ENCODE peak calls at places on chromosomes 1 and 21, in five cellular contexts. One of them, this sample, is unnamed.

GRCh38 chr1:201275266-201275666 is 8.0 kb upstream of the PKP1 start:
- DNase-seq in CD4-positive, alpha-beta T cell: no peak
- DNase-seq in uterus: no peak
- DNase-seq in heart left ventricle: peak; percentile 73
- DNase-seq in ovary: no peak
- DNase-seq in this sample: peak; percentile 97

GRCh38 chr1:215263636-215264035 is 181.1 kb downstream of the KCNK2 start:
- DNase-seq in CD4-positive, alpha-beta T cell: no peak
- DNase-seq in uterus: no peak
- DNase-seq in heart left ventricle: no peak
- DNase-seq in ovary: no peak
- DNase-seq in this sample: peak; percentile 14

GRCh38 chr1:39671793-39672550 is at the start of gene NT5C1A:
- DNase-seq in CD4-positive, alpha-beta T cell: peak; percentile 17
- DNase-seq in uterus: no peak
- DNase-seq in heart left ventricle: peak; percentile 70
- DNase-seq in ovary: no peak
- DNase-seq in this sample: no peak

GRCh38 chr21:44549525-44550211 is 1.6 kb downstream of the KRTAP10-2 start:
- DNase-seq in CD4-positive, alpha-beta T cell: no peak
- DNase-seq in uterus: no peak
- DNase-seq in heart left ventricle: no peak
- DNase-seq in ovary: no peak
- DNase-seq in this sample: no peak

GRCh38 chr1:211952299-211952698 is 83.1 kb downstream of the INTS7 start:
- DNase-seq in CD4-positive, alpha-beta T cell: no peak
- DNase-seq in uterus: no peak
- DNase-seq in heart left ventricle: no peak
- DNase-seq in ovary: no peak
- DNase-seq in this sample: no peak

GRCh38 chr1:171655215-171656116 is 3.0 kb upstream of the MYOC start:
- DNase-seq in CD4-positive, alpha-beta T cell: peak; percentile 56
- DNase-seq in uterus: peak; percentile 75
- DNase-seq in heart left ventricle: peak; percentile 86
- DNase-seq in ovary: peak; percentile 74
- DNase-seq in this sample: no peak

GRCh38 chr1:227379555-227379892 is 61.2 kb upstream of the CDC42BPA start:
- DNase-seq in CD4-positive, alpha-beta T cell: no peak
- DNase-seq in uterus: no peak
- DNase-seq in heart left ventricle: no peak
- DNase-seq in ovary: no peak
- DNase-seq in this sample: no peak

GRCh38 chr1:64183985-64184440 is 19.4 kb upstream of the UBE2U start:
- DNase-seq in CD4-positive, alpha-beta T cell: no peak
- DNase-seq in uterus: no peak
- DNase-seq in heart left ventricle: no peak
- DNase-seq in ovary: no peak
- DNase-seq in this sample: peak; percentile 89

GRCh38 chr1:74953622-74954021 is 180.6 kb upstream of the LHX8 start:
- DNase-seq in CD4-positive, alpha-beta T cell: no peak
- DNase-seq in uterus: no peak
- DNase-seq in heart left ventricle: no peak
- DNase-seq in ovary: no peak
- DNase-seq in this sample: no peak

GRCh38 chr1:87117761-87118160 is 203.3 kb downstream of the HS2ST1 start:
- DNase-seq in CD4-positive, alpha-beta T cell: no peak
- DNase-seq in uterus: no peak
- DNase-seq in heart left ventricle: no peak
- DNase-seq in ovary: no peak
- DNase-seq in this sample: no peak

GRCh38 chr1:227273557-227273956 is 44.7 kb downstream of the CDC42BPA start:
- DNase-seq in CD4-positive, alpha-beta T cell: no peak
- DNase-seq in uterus: no peak
- DNase-seq in heart left ventricle: no peak
- DNase-seq in ovary: no peak
- DNase-seq in this sample: no peak

GRCh38 chr1:243903023-243903422 is 53.0 kb upstream of the AKT3 start:
- DNase-seq in CD4-positive, alpha-beta T cell: no peak
- DNase-seq in uterus: no peak
- DNase-seq in heart left ventricle: no peak
- DNase-seq in ovary: no peak
- DNase-seq in this sample: no peak

GRCh38 chr1:150148834-150149489 is 754 bp upstream of the PLEKHO1 start:
- DNase-seq in CD4-positive, alpha-beta T cell: no peak
- DNase-seq in uterus: peak; percentile 40
- DNase-seq in heart left ventricle: no peak
- DNase-seq in ovary: no peak
- DNase-seq in this sample: no peak

GRCh38 chr1:165383067-165383466 is 26.6 kb upstream of the LMX1A start:
- DNase-seq in CD4-positive, alpha-beta T cell: no peak
- DNase-seq in uterus: peak; percentile 83
- DNase-seq in heart left ventricle: peak; percentile 23
- DNase-seq in ovary: peak; percentile 50
- DNase-seq in this sample: no peak

GRCh38 chr1:23651069-23651808 is 40.4 kb upstream of the RPL11 start:
- DNase-seq in CD4-positive, alpha-beta T cell: no peak
- DNase-seq in uterus: no peak
- DNase-seq in heart left ventricle: peak; percentile 65
- DNase-seq in ovary: no peak
- DNase-seq in this sample: peak; percentile 49

GRCh38 chr1:189301235-189301634 is 1176.4 kb downstream of the BRINP3 start:
- DNase-seq in CD4-positive, alpha-beta T cell: no peak
- DNase-seq in uterus: no peak
- DNase-seq in heart left ventricle: no peak
- DNase-seq in ovary: no peak
- DNase-seq in this sample: no peak

GRCh38 chr1:216653001-216653400 is 70.2 kb downstream of the ESRRG start:
- DNase-seq in CD4-positive, alpha-beta T cell: no peak
- DNase-seq in uterus: no peak
- DNase-seq in heart left ventricle: no peak
- DNase-seq in ovary: no peak
- DNase-seq in this sample: no peak

GRCh38 chr1:175137369-175137768 is 55.2 kb downstream of the KIAA0040 start:
- DNase-seq in CD4-positive, alpha-beta T cell: no peak
- DNase-seq in uterus: no peak
- DNase-seq in heart left ventricle: no peak
- DNase-seq in ovary: no peak
- DNase-seq in this sample: no peak

GRCh38 chr1:203346060-203346754 is 4.7 kb downstream of the FMOD start:
- DNase-seq in CD4-positive, alpha-beta T cell: no peak
- DNase-seq in uterus: peak; percentile 63
- DNase-seq in heart left ventricle: no peak
- DNase-seq in ovary: no peak
- DNase-seq in this sample: no peak

GRCh38 chr1:6612641-6613360 is 730 bp upstream of the PHF13 start:
- DNase-seq in CD4-positive, alpha-beta T cell: no peak
- DNase-seq in uterus: no peak
- DNase-seq in heart left ventricle: peak; percentile 65
- DNase-seq in ovary: peak; percentile 63
- DNase-seq in this sample: no peak

GRCh38 chr1:6614019-6614952 is 755 bp downstream of the PHF13 start:
- DNase-seq in CD4-positive, alpha-beta T cell: no peak
- DNase-seq in uterus: peak; percentile 69
- DNase-seq in heart left ventricle: peak; percentile 79
- DNase-seq in ovary: peak; percentile 82
- DNase-seq in this sample: no peak

GRCh38 chr1:181730606-181731005 is 247.3 kb downstream of the CACNA1E start:
- DNase-seq in CD4-positive, alpha-beta T cell: no peak
- DNase-seq in uterus: no peak
- DNase-seq in heart left ventricle: no peak
- DNase-seq in ovary: no peak
- DNase-seq in this sample: no peak

GRCh38 chr1:55318111-55318817 is 103.1 kb upstream of the USP24 start:
- DNase-seq in CD4-positive, alpha-beta T cell: no peak
- DNase-seq in uterus: no peak
- DNase-seq in heart left ventricle: peak; percentile 29
- DNase-seq in ovary: no peak
- DNase-seq in this sample: no peak

GRCh38 chr1:165364432-165365133 is 8.1 kb upstream of the LMX1A start:
- DNase-seq in CD4-positive, alpha-beta T cell: no peak
- DNase-seq in uterus: no peak
- DNase-seq in heart left ventricle: no peak
- DNase-seq in ovary: no peak
- DNase-seq in this sample: peak; percentile 60

GRCh38 chr1:17795081-17795809 is 40.1 kb downstream of the ACTL8 start:
- DNase-seq in CD4-positive, alpha-beta T cell: no peak
- DNase-seq in uterus: no peak
- DNase-seq in heart left ventricle: no peak
- DNase-seq in ovary: no peak
- DNase-seq in this sample: no peak

GRCh38 chr1:2258996-2259395 is 30.9 kb downstream of the SKI start:
- DNase-seq in CD4-positive, alpha-beta T cell: peak; percentile 62
- DNase-seq in uterus: no peak
- DNase-seq in heart left ventricle: no peak
- DNase-seq in ovary: no peak
- DNase-seq in this sample: no peak

GRCh38 chr1:30662291-30662840 is 61.0 kb downstream of the MATN1 start:
- DNase-seq in CD4-positive, alpha-beta T cell: no peak
- DNase-seq in uterus: no peak
- DNase-seq in heart left ventricle: no peak
- DNase-seq in ovary: no peak
- DNase-seq in this sample: no peak

GRCh38 chr1:108817016-108817415 is 39.9 kb downstream of the AKNAD1 start:
- DNase-seq in CD4-positive, alpha-beta T cell: no peak
- DNase-seq in uterus: no peak
- DNase-seq in heart left ventricle: peak; percentile 30
- DNase-seq in ovary: peak; percentile 30
- DNase-seq in this sample: no peak

GRCh38 chr1:59279651-59280050 is 17.2 kb upstream of the FGGY start:
- DNase-seq in CD4-positive, alpha-beta T cell: no peak
- DNase-seq in uterus: no peak
- DNase-seq in heart left ventricle: no peak
- DNase-seq in ovary: no peak
- DNase-seq in this sample: no peak

GRCh38 chr1:192758492-192758891 is 50.3 kb upstream of the RGS2 start:
- DNase-seq in CD4-positive, alpha-beta T cell: no peak
- DNase-seq in uterus: no peak
- DNase-seq in heart left ventricle: no peak
- DNase-seq in ovary: no peak
- DNase-seq in this sample: no peak

GRCh38 chr1:54105080-54105479 is 47.7 kb downstream of the CDCP2 start:
- DNase-seq in CD4-positive, alpha-beta T cell: no peak
- DNase-seq in uterus: no peak
- DNase-seq in heart left ventricle: no peak
- DNase-seq in ovary: no peak
- DNase-seq in this sample: no peak

GRCh38 chr1:7255303-7256058 is 470.2 kb downstream of the CAMTA1 start:
- DNase-seq in CD4-positive, alpha-beta T cell: no peak
- DNase-seq in uterus: no peak
- DNase-seq in heart left ventricle: no peak
- DNase-seq in ovary: no peak
- DNase-seq in this sample: peak; percentile 29

GRCh38 chr1:11266268-11267074 is 4.1 kb upstream of the MTOR start:
- DNase-seq in CD4-positive, alpha-beta T cell: no peak
- DNase-seq in uterus: no peak
- DNase-seq in heart left ventricle: no peak
- DNase-seq in ovary: no peak
- DNase-seq in this sample: no peak

GRCh38 chr1:11262171-11263049 is at the start of gene MTOR:
- DNase-seq in CD4-positive, alpha-beta T cell: peak; percentile 93
- DNase-seq in uterus: peak; percentile 99
- DNase-seq in heart left ventricle: peak; percentile 99
- DNase-seq in ovary: peak; percentile 98
- DNase-seq in this sample: peak; percentile 99
- H3K27ac ChIP-seq in CD4-positive, alpha-beta T cell: peak within 1 kb of the TSS; percentile 69
- H3K27ac ChIP-seq in uterus: peak within 1 kb of the TSS; percentile 82
- H3K27ac ChIP-seq in heart left ventricle: peak within 1 kb of the TSS; percentile 92
- H3K27ac ChIP-seq in ovary: peak within 1 kb of the TSS; percentile 13
- H3K27ac ChIP-seq in this sample: peak within 1 kb of the TSS; percentile 41

GRCh38 chr1:162740755-162741154 is 49.7 kb upstream of the HSD17B7 start:
- DNase-seq in CD4-positive, alpha-beta T cell: no peak
- DNase-seq in uterus: no peak
- DNase-seq in heart left ventricle: no peak
- DNase-seq in ovary: no peak
- DNase-seq in this sample: no peak
- H3K27ac ChIP-seq in CD4-positive, alpha-beta T cell: no peak overlapping the region
- H3K27ac ChIP-seq in uterus: no peak overlapping the region
- H3K27ac ChIP-seq in heart left ventricle: no peak overlapping the region
- H3K27ac ChIP-seq in ovary: no peak overlapping the region
- H3K27ac ChIP-seq in this sample: no peak overlapping the region

GRCh38 chr1:8266436-8267165 is 51.3 kb upstream of the SLC45A1 start:
- DNase-seq in CD4-positive, alpha-beta T cell: no peak
- DNase-seq in uterus: no peak
- DNase-seq in heart left ventricle: no peak
- DNase-seq in ovary: no peak
- DNase-seq in this sample: no peak

GRCh38 chr1:8263806-8264205 is 54.1 kb upstream of the SLC45A1 start:
- DNase-seq in CD4-positive, alpha-beta T cell: no peak
- DNase-seq in uterus: no peak
- DNase-seq in heart left ventricle: no peak
- DNase-seq in ovary: no peak
- DNase-seq in this sample: no peak

GRCh38 chr1:8261398-8261762 is 56.5 kb upstream of the SLC45A1 start:
- DNase-seq in CD4-positive, alpha-beta T cell: no peak
- DNase-seq in uterus: no peak
- DNase-seq in heart left ventricle: no peak
- DNase-seq in ovary: no peak
- DNase-seq in this sample: no peak

DNA sequence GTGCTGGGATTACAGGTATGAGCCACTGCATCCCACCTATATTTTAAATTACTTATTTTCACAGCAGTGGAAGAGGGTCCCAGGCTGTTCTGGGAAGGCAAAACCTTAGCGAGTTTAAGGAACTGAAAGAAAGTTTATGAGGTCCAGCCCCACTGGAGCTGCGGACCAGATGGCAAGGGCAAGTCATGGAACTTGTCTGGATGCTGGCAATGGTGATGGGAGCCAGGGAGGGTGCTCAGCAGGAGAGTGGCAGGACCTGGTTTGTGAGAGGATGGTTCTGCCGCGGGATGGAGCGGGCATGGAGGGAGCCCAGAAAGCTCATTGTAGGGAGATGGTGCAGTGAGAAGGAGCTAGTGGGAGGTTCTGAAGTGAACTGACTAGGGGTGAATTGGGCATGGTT is 50.6 kb upstream of the SLC45A1 start:
- DNase-seq in CD4-positive, alpha-beta T cell: no peak
- DNase-seq in uterus: no peak
- DNase-seq in heart left ventricle: no peak
- DNase-seq in ovary: no peak
- DNase-seq in this sample: no peak
- H3K27ac ChIP-seq in CD4-positive, alpha-beta T cell: no peak overlapping the region
- H3K27ac ChIP-seq in uterus: no peak overlapping the region
- H3K27ac ChIP-seq in heart left ventricle: no peak overlapping the region
- H3K27ac ChIP-seq in ovary: no peak overlapping the region
- H3K27ac ChIP-seq in this sample: no peak overlapping the region

GRCh38 chr1:89973481-89974127 is 21.3 kb upstream of the ZNF326 start:
- DNase-seq in CD4-positive, alpha-beta T cell: no peak
- DNase-seq in uterus: no peak
- DNase-seq in heart left ventricle: no peak
- DNase-seq in ovary: no peak
- DNase-seq in this sample: no peak
- H3K27ac ChIP-seq in CD4-positive, alpha-beta T cell: no peak overlapping the region
- H3K27ac ChIP-seq in uterus: no peak overlapping the region
- H3K27ac ChIP-seq in heart left ventricle: no peak overlapping the region
- H3K27ac ChIP-seq in ovary: no peak overlapping the region
- H3K27ac ChIP-seq in this sample: no peak overlapping the region

GRCh38 chr21:29056005-29056404 is 17.4 kb downstream of the CCT8 start:
- DNase-seq in CD4-positive, alpha-beta T cell: no peak
- DNase-seq in uterus: no peak
- DNase-seq in heart left ventricle: no peak
- DNase-seq in ovary: no peak
- DNase-seq in this sample: no peak
- H3K27ac ChIP-seq in CD4-positive, alpha-beta T cell: no peak overlapping the region
- H3K27ac ChIP-seq in uterus: no peak overlapping the region
- H3K27ac ChIP-seq in heart left ventricle: no peak overlapping the region
- H3K27ac ChIP-seq in ovary: no peak overlapping the region
- H3K27ac ChIP-seq in this sample: peak overlapping the region; percentile 25

GRCh38 chr1:9084883-9085282 is 15.4 kb upstream of the SLC2A5 start:
- DNase-seq in CD4-positive, alpha-beta T cell: no peak
- DNase-seq in uterus: no peak
- DNase-seq in heart left ventricle: peak; percentile 56
- DNase-seq in ovary: no peak
- DNase-seq in this sample: no peak
- H3K27ac ChIP-seq in CD4-positive, alpha-beta T cell: no peak overlapping the region
- H3K27ac ChIP-seq in uterus: no peak overlapping the region
- H3K27ac ChIP-seq in heart left ventricle: peak overlapping the region; percentile 67
- H3K27ac ChIP-seq in ovary: no peak overlapping the region
- H3K27ac ChIP-seq in this sample: peak overlapping the region; percentile 19